ENCODE peak calls at places on chromosomes 7 and 10, in eight cellular contexts. J is BJ, Y is fibroblast of the aortic adventitia, H is WERI-Rb-1, R is nephron progenitor cell, L is brain microvascular endothelial cell, C is OCI-LY7, P is GM20000. N is an unnamed sample.

GRCh38 chr10:110275140-110275729 is 29.5 kb downstream of the SMNDC1 start:
- DNase-seq in P (no peak), H (peak), Y (no peak), J (no peak), L (no peak), C (no peak), R (no peak), N (no peak)

GRCh38 chr7:113730309-113730955 is 188.4 kb downstream of the PPP1R3A start:
- DNase-seq in J (no peak), P (no peak), C (no peak), Y (peak), L (peak), R (no peak), H (no peak), N (no peak)

GRCh38 chr10:126663328-126663727 is 7.2 kb downstream of the C10orf90 start:
- DNase-seq in Y (peak), J (no peak), P (no peak), C (no peak), R (no peak), L (peak), H (no peak), N (no peak)

GRCh38 chr7:131057524-131058065 is 270.1 kb upstream of the MKLN1 start:
- DNase-seq in C (peak), Y (no peak), P (no peak), J (no peak), H (no peak), L (no peak), R (no peak), N (no peak)

GRCh38 chr7:2757904-2758672 is 70.1 kb downstream of the AMZ1 start:
- DNase-seq in C (no peak), R (no peak), Y (peak), J (peak), P (peak), L (peak), H (no peak), N (peak)

GRCh38 chr7:74256446-74257408 is 2.5 kb upstream of the RFC2 start:
- DNase-seq in L (peak), Y (peak), J (peak), R (no peak), P (no peak), C (no peak), H (no peak), N (no peak)

GRCh38 chr7:85025312-85025756 is 161.5 kb downstream of the SEMA3D start:
- DNase-seq in J (no peak), L (peak), C (no peak), Y (peak), P (no peak), H (no peak), R (no peak), N (no peak)

GRCh38 chr7:135976312-135977019 is 693 bp downstream of the MTPN start:
- DNase-seq in P (peak), R (no peak), L (no peak), H (peak), J (no peak), C (peak), Y (no peak), N (peak)

GRCh38 chr10:104589871-104590270 is 51.2 kb upstream of the SORCS3 start:
- DNase-seq in C (no peak), H (no peak), P (no peak), R (no peak), J (no peak), L (peak), Y (no peak), N (no peak)

GRCh38 chr7:137771679-137772078 is 75.1 kb downstream of the DGKI start:
- DNase-seq in C (no peak), H (no peak), R (no peak), P (no peak), Y (peak), J (peak), L (peak), N (no peak)

GRCh38 chr7:42527004-42527403 is 290.0 kb upstream of the GLI3 start:
- DNase-seq in L (no peak), H (no peak), P (no peak), J (no peak), R (no peak), C (no peak), Y (no peak), N (no peak)

GRCh38 chr7:6165075-6165474 is 107.3 kb downstream of the CYTH3 start:
- DNase-seq in H (no peak), L (no peak), Y (no peak), P (no peak), J (no peak), R (no peak), C (no peak), N (no peak)

GRCh38 chr10:129758180-129758579 is 205.9 kb downstream of the EBF3 start:
- DNase-seq in Y (no peak), R (no peak), L (no peak), J (no peak), H (no peak), C (no peak), P (no peak), N (no peak)

GRCh38 chr7:118350260-118350659 is 125.8 kb downstream of the ANKRD7 start:
- DNase-seq in C (no peak), R (no peak), H (no peak), P (no peak), J (no peak), L (no peak), Y (no peak), N (no peak)

GRCh38 chr7:98626393-98627061 is 9.4 kb downstream of the NPTX2 start:
- DNase-seq in R (peak), H (no peak), Y (no peak), L (no peak), C (no peak), J (no peak), P (no peak), N (no peak)

GRCh38 chr10:95906675-95907453 is 911 bp upstream of the CC2D2B start:
- DNase-seq in L (peak), J (peak), R (peak), C (peak), P (peak), Y (peak), H (peak), N (peak)

GRCh38 chr7:159012353-159013069 is 132.2 kb downstream of the VIPR2 start:
- DNase-seq in J (no peak), H (no peak), L (no peak), C (no peak), Y (no peak), P (no peak), R (no peak), N (no peak)

GRCh38 chr10:60795465-60796202 is 17.4 kb downstream of the CDK1 start:
- DNase-seq in Y (no peak), R (no peak), J (no peak), C (no peak), P (no peak), L (no peak), H (no peak), N (no peak)

GRCh38 chr10:23070819-23071218 is 24.6 kb upstream of the MSRB2 start:
- DNase-seq in P (no peak), L (no peak), Y (no peak), H (no peak), R (no peak), C (no peak), J (no peak), N (no peak)

GRCh38 chr10:69451784-69452251 is 553 bp downstream of the TSPAN15 start:
- DNase-seq in H (peak), R (no peak), C (no peak), Y (no peak), L (no peak), J (no peak), P (no peak), N (no peak)

GRCh38 chr7:124085168-124085567 is 52.3 kb upstream of the TMEM229A start:
- DNase-seq in H (no peak), C (no peak), P (no peak), L (peak), Y (peak), J (no peak), R (no peak), N (no peak)

GRCh38 chr7:157712666-157713235 is 375.9 kb downstream of the DNAJB6 start:
- DNase-seq in L (no peak), J (no peak), H (no peak), P (no peak), R (no peak), Y (no peak), C (no peak), N (no peak)

GRCh38 chr10:15222511-15222910 is 54.0 kb upstream of the NMT2 start:
- DNase-seq in P (no peak), H (no peak), R (no peak), L (peak), Y (peak), C (no peak), J (no peak), N (no peak)

GRCh38 chr10:133327651-133328357 is 8.9 kb downstream of the CALY start:
- DNase-seq in L (no peak), C (no peak), R (no peak), H (no peak), J (no peak), P (no peak), Y (no peak), N (no peak)

GRCh38 chr10:119316729-119317097 is 109.3 kb downstream of the GRK5 start:
- DNase-seq in P (no peak), C (no peak), H (peak), Y (peak), J (peak), R (no peak), L (peak), N (no peak)

GRCh38 chr10:23391817-23392216 is 47.1 kb upstream of the OTUD1 start:
- DNase-seq in R (no peak), H (no peak), J (no peak), Y (no peak), C (no peak), L (no peak), P (no peak), N (no peak)

GRCh38 chr10:96044686-96045085 is 1.3 kb downstream of the CCNJ start:
- DNase-seq in C (no peak), R (no peak), P (no peak), J (no peak), L (peak), H (no peak), Y (peak), N (no peak)

GRCh38 chr10:13820591-13821377 is 234.0 kb downstream of the PRPF18 start:
- DNase-seq in L (no peak), P (no peak), H (peak), J (no peak), Y (no peak), R (peak), C (peak), N (no peak)

GRCh38 chr10:78727728-78728127 is 341.0 kb upstream of the ZMIZ1 start:
- DNase-seq in J (no peak), Y (no peak), P (no peak), H (no peak), L (no peak), C (no peak), R (no peak), N (no peak)

GRCh38 chr10:86102446-86102845 is 264.1 kb downstream of the GRID1 start:
- DNase-seq in L (no peak), Y (no peak), P (no peak), C (no peak), H (no peak), R (no peak), J (no peak), N (no peak)

GRCh38 chr10:89332092-89332633 is 4.4 kb downstream of the IFIT3 start:
- DNase-seq in J (peak), C (peak), Y (peak), R (no peak), P (peak), H (no peak), L (peak), N (peak)

GRCh38 chr10:59362184-59362966 is at the start of gene FAM13C:
- DNase-seq in C (no peak), J (no peak), H (peak), R (peak), P (peak), Y (peak), L (peak), N (no peak)

GRCh38 chr10:5723692-5724091 is 39.1 kb downstream of the TASOR2 start:
- DNase-seq in P (no peak), C (no peak), J (no peak), H (no peak), R (no peak), Y (no peak), L (no peak), N (no peak)

GRCh38 chr10:79449181-79450146 is 4.0 kb upstream of the ZCCHC24 start:
- DNase-seq in H (peak), Y (no peak), R (peak), L (no peak), P (no peak), C (no peak), J (no peak), N (no peak)

GRCh38 chr7:132501956-132502355 is 74.3 kb downstream of the PLXNA4 start:
- DNase-seq in C (no peak), H (no peak), R (no peak), L (no peak), P (no peak), Y (no peak), J (no peak), N (no peak)

GRCh38 chr10:33939892-33940291 is 605.4 kb upstream of the NRP1 start:
- DNase-seq in P (no peak), H (no peak), Y (no peak), L (no peak), J (no peak), R (no peak), C (no peak), N (no peak)

GRCh38 chr7:100154651-100155491 is 3.7 kb downstream of the TRAPPC14 start:
- DNase-seq in P (no peak), Y (no peak), R (no peak), C (no peak), H (no peak), L (no peak), J (no peak), N (no peak)

GRCh38 chr7:100155553-100156317 is 2.8 kb downstream of the TRAPPC14 start:
- DNase-seq in J (no peak), Y (no peak), L (no peak), R (no peak), C (no peak), P (peak), H (no peak), N (no peak)

GRCh38 chr7:100152937-100153666 is 4.4 kb downstream of the LAMTOR4 start:
- DNase-seq in C (no peak), H (no peak), L (no peak), P (no peak), R (no peak), Y (no peak), J (no peak), N (no peak)

GRCh38 chr7:100153713-100154519 is 4.6 kb downstream of the TRAPPC14 start:
- DNase-seq in C (no peak), P (no peak), R (no peak), J (no peak), Y (no peak), L (no peak), H (no peak), N (no peak)

DNA sequence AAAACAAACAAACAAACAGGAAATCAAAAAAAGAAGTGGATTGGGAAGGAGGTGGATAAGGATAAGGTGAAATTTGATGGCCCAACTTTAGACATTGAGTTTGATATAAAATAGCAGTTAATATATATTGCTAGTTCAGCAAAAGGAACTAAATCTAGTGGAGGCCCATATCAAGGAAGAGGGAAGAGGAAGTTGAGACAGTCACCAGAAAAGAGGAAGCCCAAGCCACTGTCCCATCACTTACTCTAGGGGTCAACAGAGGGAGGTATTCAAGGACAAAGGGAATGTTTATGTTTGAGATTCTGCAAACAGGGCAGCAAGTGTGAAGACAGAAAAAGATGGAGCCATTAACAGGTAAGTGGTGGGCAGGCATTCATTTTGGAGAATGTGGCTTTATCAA is 3.7 kb downstream of the LAMTOR4 start:
- DNase-seq in L (no peak), P (peak), R (no peak), J (no peak), C (peak), H (no peak), Y (no peak), N (peak)
- TF ChIP-seq CTCF in L (no peak), P (no peak), R (no peak), J (no peak), C (peak), H (no peak), Y (no peak), N (no peak)

GRCh38 chr7:99949645-99950228 is 20.3 kb upstream of the GJC3 start:
- DNase-seq in H (no peak), J (no peak), R (no peak), P (no peak), C (peak), L (no peak), Y (peak), N (no peak)
- TF ChIP-seq CTCF in H (peak), J (peak), R (no peak), P (peak), C (peak), L (peak), Y (peak), N (peak)

DNA sequence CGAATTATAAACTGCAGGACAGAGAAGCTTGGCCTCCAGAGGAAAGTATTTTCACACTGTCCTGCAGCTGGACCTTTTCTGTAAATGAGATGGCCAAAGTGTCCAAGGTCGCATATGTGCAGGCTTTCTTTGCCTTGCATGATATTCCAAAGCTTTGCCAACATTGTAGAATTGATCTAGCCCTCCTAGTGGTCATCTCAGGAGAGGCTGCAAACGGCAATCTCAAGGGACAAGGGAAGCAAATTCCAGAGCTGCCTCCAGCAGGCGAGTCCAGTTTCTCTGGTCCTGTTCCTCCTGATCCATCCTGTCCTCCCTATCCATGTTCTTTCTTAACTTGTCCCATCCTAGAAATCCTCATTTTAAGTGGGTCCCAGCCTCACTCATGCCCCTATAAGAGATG is 373.4 kb upstream of the PCDH15 start:
- DNase-seq in R (peak), Y (no peak), J (no peak), C (no peak), L (no peak), H (peak), P (no peak), N (no peak)
- TF ChIP-seq CTCF in R (no peak), Y (no peak), J (no peak), C (no peak), L (peak), H (peak), P (no peak), N (no peak)

DNA sequence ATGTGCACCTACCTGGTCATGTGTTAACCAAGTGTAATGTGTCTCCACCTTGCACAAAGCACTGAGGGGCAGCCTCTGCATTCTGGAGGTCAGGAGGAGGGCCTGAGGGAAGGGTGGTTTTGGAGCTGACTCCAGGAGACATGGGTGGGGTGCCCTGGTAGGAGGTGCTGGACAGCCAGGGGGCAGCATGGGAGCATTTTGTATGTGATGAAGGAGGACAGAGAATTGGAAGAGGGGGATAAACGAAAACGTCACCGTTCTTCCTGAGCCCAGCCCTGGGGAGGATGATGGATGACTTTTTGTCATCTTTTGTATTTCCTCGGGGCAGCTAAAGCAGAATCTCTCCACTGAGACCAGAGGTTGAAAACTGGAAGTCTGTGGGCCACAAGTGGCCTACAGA is 242.3 kb downstream of the VTI1A start:
- DNase-seq in L (no peak), C (no peak), P (no peak), Y (peak), H (peak), R (peak), J (no peak), N (no peak)
- TF ChIP-seq CTCF in L (peak), C (peak), P (peak), Y (peak), H (peak), R (peak), J (peak), N (no peak)

DNA sequence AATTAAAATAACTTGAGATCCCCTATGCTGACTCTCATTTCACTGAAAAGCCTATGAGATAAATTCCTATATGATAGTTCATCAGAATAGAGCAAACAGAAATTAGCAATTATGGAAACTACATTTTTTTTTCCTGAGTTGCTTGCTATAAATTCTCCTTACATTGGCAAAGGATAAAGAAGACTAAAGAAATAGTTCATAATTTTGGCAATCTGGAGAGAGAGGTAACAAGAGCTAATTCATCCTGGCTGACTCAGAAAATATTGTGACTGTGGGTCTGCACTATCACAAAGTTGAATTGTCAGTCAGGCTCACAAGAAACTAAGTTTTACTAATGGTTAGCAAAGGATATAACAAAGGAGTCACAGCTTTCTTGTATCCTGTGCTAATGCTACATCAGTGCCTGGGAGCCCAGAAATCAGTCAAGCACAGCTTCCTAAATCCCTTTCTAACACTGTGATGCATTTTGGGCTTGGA is 483.0 kb downstream of the MAGI2 start:
- DNase-seq in L (no peak), P (no peak), C (no peak), R (no peak), Y (peak), H (no peak), J (peak), N (no peak)
- TF ChIP-seq CTCF in L (no peak), P (no peak), C (no peak), R (no peak), Y (no peak), H (no peak), J (no peak), N (no peak)

GRCh38 chr7:127066974-127067373 is 185.8 kb downstream of the GRM8 start:
- DNase-seq in J (no peak), R (no peak), L (no peak), Y (no peak), P (no peak), H (peak), C (no peak), N (no peak)
- TF ChIP-seq CTCF in J (no peak), R (peak), L (no peak), Y (no peak), P (no peak), H (peak), C (peak), N (peak)